ENCODE peak calls at places on chromosomes 12 and 14, in four cellular contexts. E, J, T and C are unnamed samples.
A peak's percentile ranks its signal among the peaks of the same experiment; 100 is the strongest.

GRCh38 chr12:57793920-57794319 is 11.3 kb downstream of the TSFM start:
- DNase-seq in E (no peak), J (no peak), T (no peak), C (no peak)

GRCh38 chr12:728781-729180 is 23.6 kb upstream of the WNK1 start:
- DNase-seq in J (no peak), T (no peak), E (no peak), C (no peak)

GRCh38 chr12:67434653-67435375 is 165.7 kb downstream of the CAND1 start:
- DNase-seq in T (peak; percentile 46), J (no peak), E (no peak), C (no peak)

GRCh38 chr12:56104815-56105476 is 587 bp downstream of the PA2G4 start:
- DNase-seq in T (no peak), E (peak; percentile 70), J (no peak), C (no peak)

GRCh38 chr12:105641742-105642141 is 311.3 kb downstream of the C12orf75 start:
- DNase-seq in J (no peak), E (no peak), T (no peak), C (no peak)

GRCh38 chr12:94745562-94745961 is 95.2 kb upstream of the TMCC3 start:
- DNase-seq in J (no peak), T (no peak), E (no peak), C (no peak)

GRCh38 chr12:69835048-69835447 is 10.0 kb downstream of the MYRFL start:
- DNase-seq in E (no peak), T (no peak), J (no peak), C (no peak)

GRCh38 chr14:86087377-86087776 is 557.4 kb downstream of the FLRT2 start:
- DNase-seq in E (no peak), T (no peak), J (no peak), C (no peak)

GRCh38 chr12:26122681-26123481 is 2.0 kb downstream of the BHLHE41 start:
- DNase-seq in T (no peak), J (peak; percentile 28), E (peak; percentile 26), C (no peak)

GRCh38 chr14:95363468-95363954 is 43.8 kb upstream of the CLMN start:
- DNase-seq in T (no peak), E (no peak), J (no peak), C (peak; percentile 12)

GRCh38 chr12:48061943-48062719 is 43.7 kb downstream of the SENP1 start:
- DNase-seq in J (no peak), T (no peak), E (no peak), C (no peak)

GRCh38 chr14:76957224-76957881 is 71.2 kb downstream of the IRF2BPL start:
- DNase-seq in T (no peak), E (no peak), J (no peak), C (no peak)

GRCh38 chr12:6699989-6700645 is 498 bp downstream of the PIANP start:
- DNase-seq in J (no peak), E (peak; percentile 26), T (no peak), C (no peak)

GRCh38 chr12:2493086-2493485 is 301.7 kb upstream of the FKBP4 start:
- DNase-seq in E (no peak), T (no peak), J (no peak), C (no peak)

GRCh38 chr14:50007123-50007903 is 109.1 kb downstream of the VCPKMT start:
- DNase-seq in T (no peak), E (no peak), J (no peak), C (no peak)

GRCh38 chr12:6026998-6027397 is 81.9 kb upstream of the ANO2 start:
- DNase-seq in T (no peak), E (no peak), J (no peak), C (no peak)

GRCh38 chr12:21433525-21433924 is 3.9 kb upstream of the PYROXD1 start:
- DNase-seq in T (no peak), J (no peak), E (no peak), C (no peak)

GRCh38 chr12:21428241-21428640 is 9.2 kb upstream of the PYROXD1 start:
- DNase-seq in J (no peak), T (no peak), E (no peak), C (no peak)

GRCh38 chr12:21434704-21435103 is 2.8 kb upstream of the PYROXD1 start:
- DNase-seq in T (no peak), J (no peak), E (no peak), C (no peak)

DNA sequence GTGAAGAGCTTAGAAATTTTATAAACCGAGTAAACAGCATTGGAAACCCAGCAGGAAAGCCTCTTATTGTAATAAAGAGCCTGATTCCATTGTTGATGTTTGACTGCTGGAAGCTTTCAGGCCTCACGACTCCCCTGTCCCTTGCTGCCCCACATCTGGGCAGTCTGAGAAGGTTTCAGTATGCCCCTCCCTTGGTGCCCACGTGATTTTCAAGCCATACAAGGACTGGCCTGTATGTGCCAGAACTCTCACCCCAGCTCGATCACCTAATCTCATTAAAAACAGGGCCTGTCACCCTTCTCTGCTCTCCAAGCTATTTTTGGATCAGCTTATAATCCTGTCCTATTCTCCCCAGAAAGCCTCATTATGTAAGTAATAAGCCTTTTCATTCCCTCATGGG is 7.5 kb upstream of the PYROXD1 start:
- DNase-seq in T (no peak), J (no peak), E (no peak), C (no peak)
- TF ChIP-seq FOXK2 in T (no peak), J (no peak), E (no peak), C (no peak)

GRCh38 chr14:37824936-37825698 is 229.7 kb downstream of the TTC6 start:
- DNase-seq in J (no peak), E (no peak), T (no peak), C (no peak)
- TF ChIP-seq FOXK2 in J (no peak), E (no peak), T (no peak), C (no peak)

DNA sequence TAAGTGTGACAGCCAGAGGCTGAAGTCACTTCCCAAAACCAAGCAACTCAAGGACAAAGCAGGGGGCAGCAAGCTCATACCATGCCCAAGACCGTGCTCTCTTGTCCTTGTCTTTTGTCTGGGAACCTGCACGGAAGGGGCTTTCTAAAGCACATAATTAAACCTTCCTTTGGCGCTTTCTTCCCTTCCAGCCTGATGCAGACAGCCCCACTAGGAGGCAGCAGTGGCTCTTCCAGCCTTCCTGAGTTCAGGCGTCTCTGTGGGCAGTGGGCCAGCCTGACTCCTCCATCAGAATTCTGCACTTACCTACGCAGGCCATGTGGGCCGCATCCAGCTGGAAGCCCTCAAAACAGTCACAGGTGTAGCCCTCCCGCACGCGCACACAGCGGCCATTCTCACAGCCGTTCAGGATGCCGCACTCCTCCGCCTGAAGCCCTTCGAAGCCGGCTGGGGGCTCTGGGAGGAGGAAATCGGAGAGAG is 7.6 kb downstream of the ISCA2 start:
- DNase-seq in T (peak; percentile 52), E (peak; percentile 19), J (peak; percentile 71), C (no peak)
- TF ChIP-seq FOXK2 in T (no peak), E (no peak), J (no peak), C (no peak)

GRCh38 chr12:10943167-10943566 is 4.1 kb upstream of the TAS2R14 start:
- DNase-seq in E (no peak), J (no peak), T (no peak), C (no peak)

GRCh38 chr12:10941916-10942607 is 3.0 kb upstream of the TAS2R14 start:
- DNase-seq in E (no peak), T (peak; percentile 28), J (no peak), C (peak; percentile 9)

GRCh38 chr12:10941369-10941768 is 2.3 kb upstream of the TAS2R14 start:
- DNase-seq in T (no peak), J (no peak), E (no peak), C (no peak)

GRCh38 chr12:10939163-10939562 is at the start of gene TAS2R14:
- DNase-seq in T (no peak), E (no peak), J (no peak), C (no peak)

GRCh38 chr12:10940389-10940788 is 1.3 kb upstream of the TAS2R14 start:
- DNase-seq in T (peak; percentile 23), E (no peak), J (no peak), C (no peak)
- TF ChIP-seq FOXK2 in T (no peak), E (no peak), J (no peak), C (no peak)

GRCh38 chr12:102962986-102963385 is 5.5 kb downstream of the ASCL1 start:
- DNase-seq in E (no peak), T (no peak), J (no peak), C (no peak)

GRCh38 chr12:102963796-102964195 is 6.3 kb downstream of the ASCL1 start:
- DNase-seq in T (no peak), J (no peak), E (no peak), C (no peak)

GRCh38 chr12:102960766-102961487 is 3.5 kb downstream of the ASCL1 start:
- DNase-seq in E (no peak), T (no peak), J (no peak), C (no peak)

GRCh38 chr12:102961488-102961801 is 4.0 kb downstream of the ASCL1 start:
- DNase-seq in J (no peak), E (no peak), T (no peak), C (no peak)

DNA sequence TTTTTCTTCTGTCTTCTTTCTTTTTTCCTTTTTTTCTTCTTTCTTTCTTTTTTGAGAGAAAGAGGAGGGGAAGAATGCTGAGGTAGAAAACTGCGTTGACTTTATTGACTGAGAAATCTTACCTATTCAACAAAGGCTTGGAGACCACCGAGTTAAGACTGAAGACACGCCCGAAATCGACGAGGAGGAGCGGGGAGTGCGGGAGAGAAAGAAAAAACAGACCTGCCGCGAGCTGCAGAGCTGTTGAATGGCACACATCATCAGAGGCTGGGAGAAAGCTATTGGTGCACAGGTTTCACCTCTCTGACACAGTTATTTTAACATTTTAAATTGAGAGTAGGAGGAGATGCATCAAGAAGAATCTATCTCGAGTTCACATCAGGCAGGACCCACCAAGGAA is 5.1 kb downstream of the ASCL1 start:
- DNase-seq in E (no peak), T (no peak), J (no peak), C (no peak)
- TF ChIP-seq FOXK2 in E (no peak), T (no peak), J (no peak), C (no peak)

DNA sequence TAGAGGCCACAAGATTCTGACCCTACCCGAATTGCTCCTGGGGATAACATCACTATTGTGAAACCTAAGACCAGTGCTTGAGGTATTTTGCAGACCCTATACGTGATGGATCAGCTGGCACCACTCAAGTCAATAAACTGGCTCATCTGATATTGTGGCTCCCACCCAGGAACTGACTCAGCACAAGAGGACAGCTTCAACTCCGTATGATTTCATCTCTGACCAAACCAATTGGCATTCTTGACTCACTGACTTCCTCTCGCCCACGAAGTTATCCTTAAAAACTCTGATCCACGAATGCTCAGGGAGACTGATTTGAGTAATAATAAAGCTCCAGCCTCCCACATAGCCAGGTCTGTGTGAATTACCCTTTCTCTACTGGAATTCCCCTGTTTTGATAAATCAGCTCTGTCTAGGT is 1036.1 kb upstream of the TMEM132C start:
- DNase-seq in E (no peak), T (no peak), J (no peak), C (no peak)
- TF ChIP-seq FOXK2 in E (no peak), T (no peak), J (no peak), C (no peak)